ENCODE peak calls at places on chromosomes 3 and 15, in four cellular contexts. F, H, S and W are unnamed samples.

GRCh38 chr3:46468758-46469600 is 4.3 kb upstream of the LTF start:
- DNase-seq in F (no peak), H (no peak), S (no peak), W (no peak)

GRCh38 chr15:77002436-77002835 is 7.5 kb downstream of the PSTPIP1 start:
- DNase-seq in F (no peak), H (no peak), S (no peak), W (no peak)

GRCh38 chr3:162332344-162332743 is 835.7 kb downstream of the OTOL1 start:
- DNase-seq in F (no peak), H (no peak), S (no peak), W (no peak)

GRCh38 chr3:170154569-170155143 is 26.9 kb downstream of the PHC3 start:
- DNase-seq in F (no peak), H (no peak), S (no peak), W (no peak)

GRCh38 chr3:136070953-136071949 is 105.7 kb downstream of the PPP2R3A start:
- DNase-seq in F (peak), H (no peak), S (no peak), W (peak)

GRCh38 chr3:112894258-112894657 is 47.6 kb upstream of the CD200R1L start:
- DNase-seq in F (no peak), H (peak), S (peak), W (peak)

GRCh38 chr15:89381888-89382287 is 47.3 kb upstream of the POLG start:
- DNase-seq in F (no peak), H (no peak), S (no peak), W (no peak)

GRCh38 chr3:126913524-126913923 is 69.4 kb upstream of the PLXNA1 start:
- DNase-seq in F (no peak), H (no peak), S (peak), W (peak)